ENCODE peak calls at places on chromosomes 12 and 14, in six cellular contexts. P, U, X, N, M and F are unnamed samples.

GRCh38 chr12:131677699-131678098 is 33.2 kb upstream of the SFSWAP start:
- DNase-seq in P (no peak), X (no peak), M (no peak), U (no peak), N (no peak), F (peak)

GRCh38 chr12:52525661-52526499 is 5.7 kb upstream of the KRT5 start:
- DNase-seq in X (no peak), P (no peak), N (no peak), M (no peak), U (no peak), F (no peak)

GRCh38 chr14:98692832-98693231 is 579.2 kb downstream of the BCL11B start:
- DNase-seq in X (no peak), U (no peak), P (no peak), M (no peak), N (no peak), F (no peak)

GRCh38 chr14:51922624-51923023 is 62.2 kb downstream of the GNG2 start:
- DNase-seq in N (no peak), M (no peak), U (no peak), X (no peak), P (no peak), F (no peak)

GRCh38 chr12:89971880-89972279 is 263.2 kb upstream of the ATP2B1 start:
- DNase-seq in M (peak), P (no peak), N (no peak), X (no peak), U (no peak), F (no peak)

GRCh38 chr14:23141706-23142467 is 22.8 kb upstream of the CEBPE start:
- DNase-seq in P (no peak), U (no peak), M (peak), X (no peak), N (no peak), F (peak)

GRCh38 chr14:86708846-86709339 is 1178.9 kb downstream of the FLRT2 start:
- DNase-seq in P (no peak), M (no peak), U (no peak), N (no peak), X (no peak), F (no peak)

GRCh38 chr14:90518941-90519256 is 122.1 kb downstream of the CALM1 start:
- DNase-seq in P (peak), X (peak), M (peak), N (peak), U (no peak), F (no peak)

GRCh38 chr12:84480803-84481202 is 431.8 kb downstream of the SLC6A15 start:
- DNase-seq in U (no peak), M (no peak), N (no peak), P (no peak), X (no peak), F (no peak)

GRCh38 chr12:49121047-49121696 is 10.0 kb downstream of the TUBA1B start:
- DNase-seq in U (no peak), N (no peak), M (peak), P (no peak), X (no peak), F (no peak)

GRCh38 chr14:96567289-96567899 is 65.2 kb downstream of the PAPOLA start:
- DNase-seq in X (no peak), P (no peak), U (no peak), N (no peak), M (peak), F (no peak)

GRCh38 chr12:52646613-52647012 is 5.4 kb downstream of the KRT2 start:
- DNase-seq in U (no peak), P (no peak), X (no peak), M (no peak), N (no peak), F (no peak)

GRCh38 chr12:60308366-60309000 is 712.7 kb downstream of the SLC16A7 start:
- DNase-seq in U (no peak), M (no peak), X (no peak), N (no peak), P (no peak), F (no peak)

GRCh38 chr12:54394281-54394719 is 9.8 kb upstream of the ZNF385A start:
- DNase-seq in P (no peak), U (no peak), X (peak), N (peak), M (peak), F (no peak)

GRCh38 chr14:21043387-21044105 is 1.4 kb downstream of the RNASE7 start:
- DNase-seq in X (no peak), M (no peak), U (no peak), P (no peak), N (no peak), F (no peak)

GRCh38 chr14:59454131-59454530 is 11.0 kb downstream of the GPR135 start:
- DNase-seq in P (no peak), U (peak), X (no peak), M (peak), N (no peak), F (peak)

GRCh38 chr14:34350903-34351302 is 111.1 kb downstream of the SPTSSA start:
- DNase-seq in X (no peak), U (no peak), P (no peak), N (no peak), M (no peak), F (no peak)

GRCh38 chr12:128114485-128114884 is 152.5 kb upstream of the TMEM132C start:
- DNase-seq in M (no peak), U (no peak), P (no peak), N (no peak), X (no peak), F (no peak)

GRCh38 chr12:119338593-119339363 is 4.2 kb downstream of the CCDC60 start:
- DNase-seq in X (no peak), N (no peak), U (no peak), M (no peak), P (no peak), F (no peak)

GRCh38 chr12:121753844-121754264 is 39.6 kb downstream of the RHOF start:
- DNase-seq in N (no peak), P (no peak), U (no peak), M (no peak), X (no peak), F (peak)

GRCh38 chr14:92515510-92516343 is 2.1 kb downstream of the RIN3 start:
- DNase-seq in M (no peak), X (no peak), U (no peak), P (no peak), N (no peak), F (no peak)

GRCh38 chr12:78641837-78642423 is 222.6 kb upstream of the SYT1 start:
- DNase-seq in X (no peak), U (no peak), M (peak), N (no peak), P (no peak), F (no peak)

GRCh38 chr14:30728471-30728870 is 106.4 kb downstream of the SCFD1 start:
- DNase-seq in P (no peak), U (no peak), N (no peak), M (no peak), X (no peak), F (no peak)

GRCh38 chr14:22980672-22981089 is 1.7 kb downstream of the AJUBA start:
- DNase-seq in X (peak), U (no peak), P (peak), M (peak), N (no peak), F (no peak)

GRCh38 chr12:75750950-75751349 is 239.5 kb upstream of the KRR1 start:
- DNase-seq in N (no peak), X (no peak), U (peak), P (no peak), M (peak), F (no peak)

GRCh38 chr14:66288511-66288910 is 197.7 kb upstream of the CCDC196 start:
- DNase-seq in U (no peak), X (no peak), M (no peak), N (no peak), P (no peak), F (no peak)

GRCh38 chr14:68820119-68820518 is 27.3 kb upstream of the ZFP36L1 start:
- DNase-seq in P (no peak), N (no peak), U (no peak), M (no peak), X (no peak), F (no peak)

GRCh38 chr14:97073622-97074021 is 276.4 kb downstream of the VRK1 start:
- DNase-seq in N (no peak), M (no peak), U (no peak), P (no peak), X (no peak), F (no peak)

GRCh38 chr12:124217508-124217981 is 77.3 kb upstream of the RFLNA start:
- DNase-seq in N (no peak), M (no peak), U (no peak), P (no peak), X (no peak), F (no peak)

GRCh38 chr12:19915392-19916192 is 452.7 kb upstream of the PDE3A start:
- DNase-seq in M (peak), X (no peak), U (peak), N (no peak), P (no peak), F (no peak)

GRCh38 chr12:123062682-123063426 is 82.4 kb downstream of the ARL6IP4 start:
- DNase-seq in U (peak), X (no peak), M (peak), N (no peak), P (no peak), F (peak)

GRCh38 chr14:67722293-67722692 is 20.6 kb downstream of the RDH12 start:
- DNase-seq in U (no peak), M (no peak), P (no peak), N (no peak), X (no peak), F (no peak)

GRCh38 chr14:79074501-79074900 is 904.3 kb downstream of the NRXN3 start:
- DNase-seq in M (no peak), P (no peak), X (no peak), U (no peak), N (no peak), F (no peak)

GRCh38 chr14:52251724-52252123 is 15.8 kb upstream of the PTGDR start:
- DNase-seq in N (no peak), P (no peak), M (no peak), X (no peak), U (no peak), F (no peak)

GRCh38 chr14:67137744-67138371 is 51.4 kb upstream of the GARIN2 start:
- DNase-seq in N (no peak), M (peak), P (no peak), X (no peak), U (no peak), F (no peak)